ENCODE peak calls at places on chromosomes 13 and 19, in nine cellular contexts. E is ACHN; I is stimulated activated CD8-positive, alpha-beta memory T cell treated with anti-CD3 and anti-CD28 coated beads, Interleukin-12 subunit alpha, Interleukin-12 subunit beta, amount 100 ng/mL, for 4 hours; D is midbrain; M is activated CD4-positive, alpha-beta T cell treated with anti-CD3 and anti-CD28 coated beads, Interleukin-2, amount 50 U/mL, for 24 hours; B is HT1080; W is T-helper 1 cell; C is GM18507; U is NCI-H1417 treated with DMSO at 0.1 percent for 48 hours. Y is an unnamed sample.

GRCh38 chr19:10271543-10272086 is 695 bp downstream of the ICAM1 start:
- DNase-seq in E (no peak), I (peak), D (no peak), M (peak), B (no peak), W (no peak), C (no peak), U (no peak), Y (no peak)

GRCh38 chr13:113595131-113595530 is 10.6 kb downstream of the TFDP1 start:
- DNase-seq in E (no peak), I (no peak), D (no peak), M (no peak), B (no peak), W (no peak), C (no peak), U (no peak), Y (no peak)

GRCh38 chr13:34349091-34349722 is 531.3 kb downstream of the RFC3 start:
- DNase-seq in E (peak), I (no peak), D (no peak), M (no peak), B (peak), W (no peak), C (no peak), U (no peak), Y (no peak)

GRCh38 chr19:53007200-53008054 is 6.3 kb upstream of the ERVV-1 start:
- DNase-seq in E (no peak), I (no peak), D (no peak), M (no peak), B (no peak), W (no peak), C (no peak), U (no peak), Y (no peak)

GRCh38 chr19:46713781-46714522 is 3.0 kb downstream of the PRKD2 start:
- DNase-seq in E (peak), I (peak), D (peak), M (peak), B (peak), W (peak), C (peak), U (no peak), Y (peak)

GRCh38 chr13:102609696-102610095 is 12.9 kb downstream of the TPP2 start:
- DNase-seq in E (no peak), I (no peak), D (no peak), M (no peak), B (no peak), W (no peak), C (no peak), U (no peak), Y (no peak)

GRCh38 chr19:49875801-49876421 is 1.2 kb downstream of the AKT1S1 start:
- DNase-seq in E (peak), I (peak), D (peak), M (no peak), B (peak), W (no peak), C (no peak), U (no peak), Y (no peak)

GRCh38 chr13:91574756-91575155 is 176.3 kb downstream of the GPC5 start:
- DNase-seq in E (no peak), I (no peak), D (no peak), M (no peak), B (no peak), W (no peak), C (no peak), U (no peak), Y (no peak)

GRCh38 chr19:57436392-57436791 is 1.3 kb downstream of the ZNF749 start:
- DNase-seq in E (no peak), I (no peak), D (no peak), M (no peak), B (no peak), W (no peak), C (no peak), U (no peak), Y (no peak)

GRCh38 chr19:4086336-4086953 is 19.7 kb upstream of the ZBTB7A start:
- DNase-seq in E (no peak), I (no peak), D (no peak), M (no peak), B (no peak), W (no peak), C (no peak), U (no peak), Y (no peak)

GRCh38 chr13:99285432-99286182 is 21.6 kb downstream of the GPR183 start:
- DNase-seq in E (no peak), I (no peak), D (no peak), M (no peak), B (no peak), W (no peak), C (no peak), U (no peak), Y (no peak)

GRCh38 chr13:74444877-74445479 is 310.8 kb upstream of the KLF12 start:
- DNase-seq in E (no peak), I (no peak), D (no peak), M (no peak), B (peak), W (no peak), C (no peak), U (no peak), Y (no peak)

GRCh38 chr19:39499082-39499642 is 415 bp downstream of the DLL3 start:
- DNase-seq in E (no peak), I (no peak), D (no peak), M (no peak), B (no peak), W (no peak), C (no peak), U (no peak), Y (no peak)

GRCh38 chr19:47494729-47495128 is 10.7 kb upstream of the KPTN start:
- DNase-seq in E (no peak), I (no peak), D (no peak), M (no peak), B (no peak), W (no peak), C (no peak), U (no peak), Y (no peak)

GRCh38 chr19:53808710-53809125 is 15.4 kb downstream of the NLRP12 start:
- DNase-seq in E (no peak), I (no peak), D (peak), M (no peak), B (peak), W (no peak), C (no peak), U (no peak), Y (peak)

Y was measured in SW480.